ENCODE peak calls at places on chromosomes 16 and 17, in nine cellular contexts. C is fibroblast of lung, E is Peyer's patch, Y is AG10803, R is fibroblast of the aortic adventitia, D is stomach, G is GM06990, M is endothelial cell of umbilical vein, X is OCI-LY7. P is an unnamed sample.

GRCh38 chr17:65531508-65532431 is 29.7 kb downstream of the AXIN2 start:
- DNase-seq in C (peak; percentile 91), Y (peak; percentile 76), D (peak; percentile 44), R (peak; percentile 96), X (no peak), E (peak; percentile 61), M (no peak), G (no peak), P (peak; percentile 84)

GRCh38 chr16:12065866-12066545 is 89.5 kb downstream of the SNX29 start:
- DNase-seq in C (no peak), Y (no peak), M (no peak), R (no peak), X (no peak), D (no peak), G (no peak), E (no peak), P (no peak)

GRCh38 chr16:86800914-86801313 is 222.6 kb downstream of the FOXL1 start:
- DNase-seq in G (no peak), R (no peak), Y (no peak), X (no peak), C (no peak), M (no peak), E (no peak), D (no peak), P (no peak)

GRCh38 chr17:64393000-64393402 is 2.3 kb upstream of the PECAM1 start:
- DNase-seq in X (no peak), R (no peak), M (no peak), Y (no peak), D (no peak), G (no peak), E (peak; percentile 34), C (no peak), P (no peak)

GRCh38 chr16:67879462-67879861 is 5.2 kb upstream of the NRN1L start:
- DNase-seq in D (no peak), C (no peak), E (no peak), M (no peak), G (no peak), R (no peak), Y (no peak), X (no peak), P (no peak)

GRCh38 chr16:86354641-86355040 is 155.7 kb upstream of the FOXF1 start:
- DNase-seq in X (no peak), M (no peak), E (no peak), D (no peak), Y (peak; percentile 80), G (no peak), C (peak; percentile 69), R (peak; percentile 62), P (peak; percentile 75)

GRCh38 chr17:34865696-34866095 is 95.6 kb downstream of the CCT6B start:
- DNase-seq in G (no peak), R (no peak), X (no peak), C (no peak), M (no peak), D (no peak), Y (no peak), E (no peak), P (no peak)

GRCh38 chr16:14354561-14355351 is 275.3 kb downstream of the PARN start:
- DNase-seq in C (peak; percentile 26), X (peak; percentile 97), D (no peak), R (peak; percentile 15), Y (peak; percentile 65), G (peak; percentile 86), E (peak; percentile 49), M (no peak), P (peak; percentile 30)

GRCh38 chr17:58755577-58756245 is at the start of gene PPM1E:
- DNase-seq in D (peak; percentile 33), Y (peak; percentile 12), C (peak; percentile 44), X (peak; percentile 66), M (peak; percentile 48), E (peak; percentile 54), R (peak; percentile 12), G (peak; percentile 85), P (peak; percentile 44)

GRCh38 chr17:19328441-19329061 is 34.0 kb downstream of the B9D1 start:
- DNase-seq in C (no peak), E (peak; percentile 33), M (no peak), X (no peak), D (no peak), G (no peak), R (no peak), Y (no peak), P (no peak)

GRCh38 chr17:19329839-19330238 is 32.7 kb downstream of the B9D1 start:
- DNase-seq in D (no peak), M (no peak), Y (no peak), R (no peak), G (no peak), X (no peak), C (no peak), E (peak; percentile 27), P (no peak)

GRCh38 chr17:19325542-19325941 is 37.0 kb downstream of the B9D1 start:
- DNase-seq in M (no peak), X (no peak), E (no peak), C (no peak), G (no peak), D (no peak), R (no peak), Y (no peak), P (no peak)

GRCh38 chr17:19329136-19329535 is 33.4 kb downstream of the B9D1 start:
- DNase-seq in D (no peak), C (no peak), M (no peak), R (no peak), E (peak; percentile 29), Y (no peak), X (no peak), G (no peak), P (no peak)

GRCh38 chr17:19327039-19327776 is 35.3 kb downstream of the B9D1 start:
- DNase-seq in D (no peak), R (peak; percentile 86), E (peak; percentile 31), Y (peak; percentile 94), X (no peak), C (peak; percentile 58), M (no peak), G (no peak), P (peak; percentile 89)
- TF ChIP-seq CTCF in D (no peak), R (no peak), E (no peak), Y (peak; percentile 10), X (no peak), C (no peak), M (no peak), G (no peak), P (no peak)

DNA sequence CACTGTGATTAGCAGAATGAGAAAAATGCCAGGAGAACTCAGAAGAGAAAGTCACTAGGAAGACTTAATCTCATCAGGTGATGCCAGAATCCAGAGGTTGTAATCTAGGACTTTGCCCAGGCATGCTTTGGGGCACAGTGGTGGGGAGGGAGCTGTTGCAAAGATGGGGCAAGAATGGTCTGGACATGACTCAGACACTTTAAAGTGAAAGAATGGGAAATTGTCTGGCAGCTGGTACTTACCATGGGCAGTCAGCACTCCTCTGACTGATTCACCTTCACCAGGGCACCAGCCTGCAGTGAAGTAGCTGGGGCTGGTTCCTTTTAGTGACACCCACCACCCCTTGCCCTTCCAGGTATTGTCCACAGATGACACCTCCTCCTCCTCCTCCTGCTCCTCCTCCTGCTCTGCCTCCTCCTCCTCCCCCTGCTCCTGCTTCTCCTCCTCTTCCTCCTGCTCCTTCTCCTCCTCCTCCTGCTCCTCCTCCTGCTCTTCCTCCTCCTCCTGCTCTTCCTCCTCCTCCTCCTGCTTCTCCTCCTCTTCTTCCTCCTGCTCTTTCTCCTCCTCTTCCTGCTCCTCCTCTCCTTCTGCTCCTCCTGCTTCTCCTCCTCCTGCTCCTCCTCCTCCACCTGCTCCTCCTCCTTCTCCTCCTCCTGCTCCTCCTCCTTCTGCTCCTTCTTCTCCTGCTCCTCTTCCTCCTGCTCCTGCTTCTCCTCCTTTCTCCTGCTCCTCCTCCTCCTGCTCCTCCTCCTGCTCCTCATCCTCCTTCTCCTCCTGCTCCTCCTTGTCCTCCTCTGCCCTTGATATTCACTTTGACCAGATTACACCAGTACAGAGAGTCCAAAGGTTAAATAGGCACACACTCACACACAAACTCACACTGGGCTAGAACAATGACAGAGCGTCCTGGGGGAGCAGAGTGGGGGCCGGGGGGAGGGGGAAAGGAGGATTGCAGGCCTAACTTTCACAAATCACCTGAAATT is at the start of gene CHD9NB:
- DNase-seq in D (no peak), R (peak; percentile 95), C (peak; percentile 88), E (peak; percentile 84), Y (peak; percentile 97), X (no peak), G (no peak), M (peak; percentile 76), P (peak; percentile 83)
- H3K4me3 ChIP-seq in D (no peak within 1 kb of the TSS), R (peak within 1 kb of the TSS; percentile 60), C (peak within 1 kb of the TSS; percentile 41), E (peak within 1 kb of the TSS; percentile 10), Y (peak within 1 kb of the TSS; percentile 56), X (no peak within 1 kb of the TSS), G (peak within 1 kb of the TSS; percentile 56), M (peak within 1 kb of the TSS; percentile 50), P (peak within 1 kb of the TSS; percentile 47)

GRCh38 chr16:50139580-50139979 is 13.5 kb upstream of the TENT4B start:
- DNase-seq in C (no peak), E (no peak), X (no peak), R (no peak), G (no peak), Y (no peak), D (no peak), M (no peak), P (no peak)

GRCh38 chr16:50137268-50137667 is 15.8 kb upstream of the TENT4B start:
- DNase-seq in X (no peak), G (no peak), M (no peak), E (no peak), R (no peak), C (no peak), D (no peak), Y (no peak), P (no peak)

GRCh38 chr16:50133214-50133613 is 19.9 kb upstream of the TENT4B start:
- DNase-seq in G (no peak), E (no peak), Y (no peak), M (no peak), D (no peak), R (no peak), C (no peak), X (no peak), P (no peak)

DNA sequence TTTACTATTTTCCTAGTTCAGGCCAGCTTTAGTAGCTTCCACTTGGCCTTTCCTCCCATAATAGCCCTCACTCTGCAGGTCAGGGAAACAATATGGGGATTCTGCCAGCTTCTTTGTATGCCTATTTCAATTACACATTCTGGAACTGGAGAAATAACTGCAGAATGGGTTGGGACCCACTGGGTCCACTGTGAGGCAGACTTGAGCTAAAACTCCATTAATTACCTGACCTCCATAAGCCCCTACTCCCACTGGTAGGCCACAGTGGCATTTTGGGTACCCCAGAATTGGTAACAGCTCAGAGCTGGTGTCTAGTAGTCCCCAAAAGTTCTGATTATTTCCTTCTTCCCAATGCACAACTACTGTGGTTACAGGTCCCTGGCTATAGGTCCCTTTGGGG is 16.7 kb upstream of the TENT4B start:
- DNase-seq in R (no peak), E (no peak), C (no peak), M (no peak), X (no peak), Y (no peak), G (no peak), D (no peak), P (no peak)
- TF ChIP-seq CTCF in R (no peak), E (no peak), C (no peak), M (peak; percentile 2), X (peak; percentile 53), Y (peak; percentile 14), G (peak; percentile 39), D (no peak), P (peak; percentile 43)

DNA sequence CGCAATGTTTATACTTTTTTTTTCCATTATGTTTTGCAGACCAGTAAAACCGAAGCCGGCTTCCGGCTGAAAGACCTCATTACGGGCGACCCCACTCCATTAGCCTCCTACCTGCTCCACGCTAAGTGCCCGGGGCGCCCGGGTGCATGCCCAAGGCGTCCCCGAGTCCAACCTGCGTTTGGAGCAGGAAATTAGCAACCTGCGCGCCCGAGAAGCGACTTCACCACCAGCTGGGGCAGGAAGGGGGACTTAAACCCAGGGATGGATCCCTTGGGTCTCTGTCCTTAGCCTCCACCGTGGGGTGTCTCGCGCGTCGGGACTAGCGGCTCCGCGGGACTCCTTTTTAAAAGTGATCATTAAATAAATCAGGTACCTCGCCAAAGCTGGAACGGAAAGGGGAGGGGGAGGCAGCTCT is 1.7 kb downstream of the RBFOX3 start:
- DNase-seq in X (no peak), E (no peak), C (no peak), M (no peak), G (no peak), Y (no peak), D (no peak), R (no peak), P (no peak)
- H3K4me3 ChIP-seq in X (no peak overlapping the region), E (peak overlapping the region; percentile 29), C (no peak overlapping the region), M (no peak overlapping the region), G (no peak overlapping the region), Y (no peak overlapping the region), D (peak overlapping the region; percentile 32), R (no peak overlapping the region), P (no peak overlapping the region)

P was measured in choroid plexus epithelial cell.